ENCODE peak calls at places on chromosomes 4 and X, in five cellular contexts. J is right lobe of liver, E is astrocyte of the cerebellum, D is Peyer's patch, B is A549. C is an unnamed sample.

GRCh38 chr4:174522183-174523002 is at the start of gene HPGD:
- DNase-seq in J (peak), E (no peak), D (peak), B (peak), C (no peak)

GRCh38 chrX:42093756-42094155 is 170.4 kb upstream of the CASK start:
- DNase-seq in J (no peak), E (no peak), D (no peak), B (no peak), C (no peak)

GRCh38 chrX:65866146-65866545 is 173.7 kb downstream of the VSIG4 start:
- DNase-seq in J (no peak), E (no peak), D (no peak), B (no peak), C (no peak)

GRCh38 chr4:140005699-140006098 is 148.3 kb downstream of the MAML3 start:
- DNase-seq in J (no peak), E (no peak), D (no peak), B (no peak), C (no peak)

GRCh38 chr4:186628058-186628711 is 72.8 kb upstream of the MTNR1A start:
- DNase-seq in J (no peak), E (no peak), D (no peak), B (no peak), C (no peak)

GRCh38 chr4:87118826-87119225 is 101.6 kb downstream of the KLHL8 start:
- DNase-seq in J (no peak), E (peak), D (no peak), B (peak), C (no peak)

GRCh38 chrX:23826653-23827052 is 43.7 kb downstream of the SAT1 start:
- DNase-seq in J (no peak), E (no peak), D (no peak), B (no peak), C (no peak)

GRCh38 chr4:1207603-1208265 is 35.4 kb upstream of the SPON2 start:
- DNase-seq in J (peak), E (no peak), D (peak), B (no peak), C (no peak)

GRCh38 chr4:19523964-19524363 is 727.7 kb upstream of the SLIT2 start:
- DNase-seq in J (no peak), E (no peak), D (no peak), B (no peak), C (no peak)

GRCh38 chr4:1783970-1784369 is 9.1 kb upstream of the FGFR3 start:
- DNase-seq in J (no peak), E (no peak), D (no peak), B (no peak), C (peak)

GRCh38 chrX:134718329-134719317 is 60.4 kb upstream of the PLAC1 start:
- DNase-seq in J (no peak), E (peak), D (no peak), B (peak), C (peak)

GRCh38 chrX:128805236-128805635 is 718.1 kb downstream of the SMARCA1 start:
- DNase-seq in J (no peak), E (no peak), D (no peak), B (no peak), C (no peak)

GRCh38 chrX:142052238-142052637 is 148.5 kb downstream of the MAGEC1 start:
- DNase-seq in J (no peak), E (no peak), D (no peak), B (no peak), C (no peak)

GRCh38 chrX:53287493-53288138 is 6.2 kb upstream of the IQSEC2 start:
- DNase-seq in J (no peak), E (no peak), D (peak), B (no peak), C (no peak)

GRCh38 chr4:8893624-8894423 is 22.2 kb upstream of the HMX1 start:
- DNase-seq in J (no peak), E (no peak), D (no peak), B (no peak), C (no peak)

GRCh38 chr4:15427126-15427525 is 707 bp upstream of the C1QTNF7 start:
- DNase-seq in J (no peak), E (no peak), D (no peak), B (no peak), C (no peak)

GRCh38 chrX:14027031-14027430 is 2.7 kb downstream of the GEMIN8 start:
- DNase-seq in J (no peak), E (no peak), D (no peak), B (no peak), C (no peak)

GRCh38 chrX:14029425-14030247 is at the start of gene GEMIN8:
- DNase-seq in J (peak), E (peak), D (peak), B (peak), C (peak)

GRCh38 chrX:14027511-14028019 is 2.1 kb downstream of the GEMIN8 start:
- DNase-seq in J (no peak), E (no peak), D (no peak), B (peak), C (no peak)

GRCh38 chrX:14029039-14029424 is 660 bp downstream of the GEMIN8 start:
- DNase-seq in J (no peak), E (no peak), D (no peak), B (no peak), C (no peak)

DNA sequence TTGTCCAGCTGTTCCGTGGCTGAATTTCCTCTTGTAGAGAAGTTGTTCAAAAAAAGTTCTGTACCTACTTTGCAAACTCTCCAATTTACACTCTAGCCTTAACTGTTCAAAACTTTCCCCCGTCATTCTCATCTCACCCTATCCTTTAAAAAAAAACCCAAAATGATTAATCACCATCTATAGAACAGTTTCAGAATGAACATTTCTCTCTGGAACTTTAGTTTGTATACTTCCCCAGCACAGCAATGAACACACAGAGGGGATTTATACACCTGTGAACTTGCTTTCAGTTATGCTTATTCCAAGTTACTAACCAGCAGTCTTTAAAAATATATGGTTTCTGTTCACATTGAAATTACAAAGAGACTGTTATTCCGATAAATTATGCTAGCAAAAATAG is 1.2 kb downstream of the GEMIN8 start:
- DNase-seq in J (no peak), E (no peak), D (no peak), B (no peak), C (no peak)
- H3K4me3 ChIP-seq in J (peak), E (no peak), D (no peak), B (peak), C (peak)

GRCh38 chr4:68434836-68435235 is 12.4 kb upstream of the TMPRSS11E start:
- DNase-seq in J (no peak), E (no peak), D (no peak), B (no peak), C (no peak)

GRCh38 chr4:68432320-68432719 is 14.9 kb upstream of the TMPRSS11E start:
- DNase-seq in J (no peak), E (no peak), D (no peak), B (no peak), C (no peak)

GRCh38 chr4:68434277-68434676 is 13.0 kb upstream of the TMPRSS11E start:
- DNase-seq in J (no peak), E (no peak), D (no peak), B (no peak), C (no peak)

GRCh38 chr4:68430337-68430736 is 16.9 kb upstream of the TMPRSS11E start:
- DNase-seq in J (no peak), E (no peak), D (no peak), B (no peak), C (no peak)

DNA sequence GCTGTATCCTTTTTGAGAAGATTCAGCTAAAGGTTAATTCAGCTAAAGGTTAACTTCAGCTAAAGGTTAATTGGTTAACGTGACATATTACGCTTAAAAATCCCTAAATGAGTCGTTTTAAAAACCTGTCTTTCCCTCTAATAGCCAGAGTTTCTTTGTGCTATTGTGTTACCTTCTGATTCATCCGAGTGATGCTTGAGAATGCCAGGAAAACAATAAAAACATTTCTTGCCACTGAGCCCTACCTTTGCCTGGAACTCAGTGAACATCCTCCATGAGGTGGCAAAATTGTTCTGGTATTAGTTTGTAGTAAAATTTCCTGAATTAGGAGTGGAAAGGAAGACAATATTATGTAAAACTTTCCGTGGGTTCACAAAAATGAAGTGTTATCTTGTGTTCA is 13.7 kb upstream of the TMPRSS11E start:
- DNase-seq in J (no peak), E (no peak), D (no peak), B (no peak), C (peak)
- H3K4me3 ChIP-seq in J (no peak), E (no peak), D (no peak), B (no peak), C (no peak)

DNA sequence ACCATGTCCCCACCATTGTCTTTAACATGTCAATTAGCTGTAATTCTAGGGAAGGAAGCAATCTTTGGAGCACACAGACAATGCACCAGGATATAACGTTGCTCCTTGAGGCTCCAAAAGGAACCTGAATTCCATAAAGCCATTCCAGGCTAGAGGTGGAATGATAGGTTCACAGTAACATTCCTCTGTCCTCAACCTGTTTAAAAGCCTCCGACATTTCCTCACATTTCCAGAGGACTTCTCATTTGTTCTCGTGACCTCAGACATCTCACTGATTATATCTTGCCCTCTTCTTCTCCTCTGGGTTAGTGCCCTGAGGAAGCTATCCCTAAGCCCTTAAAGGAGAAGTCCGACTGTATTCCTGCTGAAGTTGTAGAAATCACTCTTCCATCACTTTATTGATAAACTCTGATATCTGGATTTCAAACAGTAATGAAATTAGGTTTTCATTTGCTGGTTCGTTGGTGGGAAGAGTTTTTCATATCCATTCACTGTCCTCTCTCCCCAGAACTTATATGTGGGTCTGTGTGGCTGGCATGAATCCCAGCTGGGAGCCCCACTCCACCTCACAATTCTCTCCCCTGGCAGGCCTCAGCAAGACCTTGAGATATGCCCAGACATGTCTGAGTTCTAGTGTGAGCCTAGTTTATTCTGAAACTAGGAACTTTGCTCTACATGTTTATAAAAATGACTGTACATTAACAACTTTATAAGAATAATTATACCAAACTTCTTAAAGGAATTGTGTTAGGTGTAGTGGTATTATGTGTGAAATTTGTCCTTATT is 44.3 kb upstream of the PRSS12 start:
- DNase-seq in J (no peak), E (no peak), D (no peak), B (no peak), C (no peak)
- H3K4me3 ChIP-seq in J (no peak), E (no peak), D (no peak), B (no peak), C (no peak)

DNA sequence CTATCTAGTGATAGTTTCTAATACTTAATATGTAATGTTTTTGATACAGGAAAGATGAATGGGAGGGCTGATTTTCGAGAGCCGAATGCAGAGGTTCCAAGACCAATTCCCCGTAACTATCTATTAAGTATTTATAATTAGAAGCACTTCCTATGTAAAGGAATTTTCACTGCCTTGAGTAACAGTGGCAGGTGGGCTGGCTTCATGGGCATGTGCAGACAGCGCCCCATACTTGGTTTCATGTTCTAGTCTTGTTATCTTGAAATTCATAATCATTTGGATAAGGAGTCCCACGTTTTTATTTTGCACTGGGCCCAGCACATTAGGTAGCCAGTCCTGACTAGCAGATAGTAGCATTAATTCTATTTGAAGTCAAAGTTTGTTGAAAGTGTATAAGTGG is 1.7 kb downstream of the OCIAD1 start:
- DNase-seq in J (no peak), E (no peak), D (no peak), B (no peak), C (no peak)
- H3K4me3 ChIP-seq in J (no peak), E (peak), D (no peak), B (peak), C (peak)

DNA sequence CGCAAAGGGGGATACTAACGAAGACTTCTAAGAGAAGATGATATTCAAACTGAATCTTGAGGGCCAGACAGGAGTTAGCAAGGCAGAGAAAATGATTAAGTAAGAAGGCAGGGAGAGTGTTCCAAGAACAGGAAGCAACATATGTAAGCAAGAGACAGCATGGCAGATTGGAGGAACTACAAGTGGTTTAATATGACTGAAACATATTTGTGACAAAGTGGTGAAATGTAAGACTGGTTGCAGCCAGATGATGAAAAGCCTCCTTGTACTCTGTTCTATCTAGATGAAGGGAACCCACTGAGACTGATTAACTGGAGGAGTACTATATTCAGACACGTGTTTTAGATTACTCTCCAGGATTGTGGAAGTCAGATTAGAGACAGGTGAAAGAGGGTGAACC is 116.6 kb upstream of the DIAPH2 start:
- DNase-seq in J (no peak), E (no peak), D (no peak), B (no peak), C (no peak)
- H3K4me3 ChIP-seq in J (no peak), E (no peak), D (no peak), B (no peak), C (no peak)

GRCh38 chr4:113645771-113646455 is 115.6 kb downstream of the CAMK2D start:
- DNase-seq in J (no peak), E (peak), D (no peak), B (peak), C (peak)
- H3K4me3 ChIP-seq in J (no peak), E (no peak), D (no peak), B (no peak), C (no peak)

DNA sequence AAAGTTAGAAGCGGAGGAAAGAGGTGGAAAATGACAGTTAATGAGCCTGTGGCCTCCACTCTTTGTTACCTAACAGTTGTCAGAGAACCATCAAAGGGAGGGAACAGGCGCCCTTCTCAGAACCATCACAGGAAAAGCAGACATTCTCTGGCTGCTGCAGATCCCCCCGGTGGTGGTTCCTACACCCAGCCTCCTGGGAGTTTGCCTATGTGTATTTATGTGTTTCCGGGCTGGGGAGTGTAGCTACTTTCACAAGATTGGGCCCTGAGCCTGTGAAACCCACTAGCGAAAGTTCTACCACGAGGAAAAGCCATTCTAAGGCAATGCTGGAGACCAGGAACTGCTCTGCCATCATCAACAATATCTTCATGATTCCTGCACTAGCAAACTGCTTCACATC is 52.7 kb upstream of the BCOR start:
- DNase-seq in J (no peak), E (no peak), D (no peak), B (no peak), C (no peak)
- H3K4me3 ChIP-seq in J (no peak), E (no peak), D (no peak), B (no peak), C (no peak)

GRCh38 chrX:10773318-10773717 is 152.9 kb upstream of the MID1 start:
- DNase-seq in J (no peak), E (no peak), D (no peak), B (no peak), C (no peak)

GRCh38 chrX:10769165-10769564 is 148.8 kb upstream of the MID1 start:
- DNase-seq in J (no peak), E (no peak), D (no peak), B (peak), C (no peak)

DNA sequence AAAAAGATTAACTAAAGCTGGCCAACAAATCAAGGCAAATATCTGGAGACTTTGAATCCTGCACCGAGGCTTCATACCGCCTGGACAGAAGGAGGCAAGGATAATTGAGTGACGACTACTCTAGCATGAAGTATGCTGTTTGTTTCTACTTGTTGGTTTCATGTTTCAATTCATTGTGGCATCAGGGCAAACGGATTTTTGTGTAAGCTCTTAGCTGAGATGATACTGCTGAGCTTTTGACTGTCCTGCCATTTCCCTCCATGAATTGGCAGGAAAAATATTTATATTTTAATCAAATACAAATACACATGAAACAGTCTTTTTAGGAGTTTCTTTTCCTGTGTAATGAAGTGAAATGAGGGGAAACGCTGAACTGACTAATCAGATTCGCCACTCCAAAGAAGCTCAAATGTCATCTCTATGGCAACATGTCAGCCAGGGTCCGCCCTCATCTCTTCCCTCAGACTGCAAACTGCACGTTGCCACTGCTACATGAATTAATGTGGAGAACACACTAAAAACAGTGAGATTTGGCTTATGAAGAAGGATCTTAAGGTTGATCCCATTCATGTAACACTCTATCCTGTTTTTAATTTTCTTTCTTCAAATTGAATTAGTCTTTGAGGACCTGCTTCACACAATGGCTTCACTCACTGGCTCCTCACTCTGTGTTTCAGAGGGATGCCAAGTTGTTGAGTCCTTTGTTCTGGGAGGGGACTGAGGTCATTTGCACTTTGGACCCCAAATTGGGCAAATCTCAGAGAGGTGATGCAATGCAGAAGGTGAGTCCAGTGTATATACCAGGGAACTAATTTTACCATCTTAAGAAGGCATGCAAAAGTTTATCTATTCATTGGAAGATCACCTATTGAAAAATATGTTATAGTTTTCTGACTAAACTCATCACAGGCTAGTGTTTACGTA is 149.6 kb upstream of the MID1 start:
- DNase-seq in J (no peak), E (no peak), D (no peak), B (no peak), C (no peak)
- H3K4me3 ChIP-seq in J (no peak), E (peak), D (no peak), B (no peak), C (peak)

DNA sequence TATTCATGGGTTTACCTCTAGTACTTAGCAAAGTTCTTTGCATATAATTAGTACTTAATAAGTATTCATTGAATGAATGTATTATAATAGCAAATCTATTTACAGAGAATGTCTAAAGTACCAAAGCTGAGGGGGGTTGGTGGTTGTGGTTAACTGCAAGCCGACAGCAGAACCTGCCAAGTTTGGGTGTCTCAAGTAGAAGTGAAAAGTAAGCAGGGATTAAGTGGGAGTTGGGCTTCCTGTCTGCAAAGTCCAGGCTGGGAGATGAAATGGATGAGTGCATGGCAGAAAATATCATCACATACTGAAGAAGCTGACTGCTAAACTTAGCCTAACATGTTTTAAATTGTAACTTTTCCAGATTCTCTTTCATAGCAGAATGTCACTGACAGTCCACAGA is 169.6 kb downstream of the CAMK2D start:
- DNase-seq in J (no peak), E (peak), D (no peak), B (no peak), C (no peak)
- H3K4me3 ChIP-seq in J (no peak), E (no peak), D (no peak), B (no peak), C (no peak)

C was measured in epithelial cell of proximal tubule.